ENCODE peak calls at places on chromosomes 1 and 21, in four cellular contexts. D is HCT116, G is K562, O is HepG2. Z is an unnamed sample.

GRCh38 chr1:10681296-10682113 is 114.9 kb downstream of the CASZ1 start:
- DNase-seq in D (no peak), G (no peak), O (peak; percentile 45), Z (no peak)

GRCh38 chr21:38766987-38767722 is 38.6 kb upstream of the ETS2 start:
- DNase-seq in D (no peak), G (no peak), O (peak; percentile 20), Z (no peak)

GRCh38 chr1:158391099-158391498 is 8.2 kb downstream of the OR10T2 start:
- DNase-seq in D (no peak), G (no peak), O (no peak), Z (no peak)

GRCh38 chr1:36172983-36173382 is 17.0 kb downstream of the MAP7D1 start:
- DNase-seq in D (no peak), G (no peak), O (no peak), Z (no peak)

GRCh38 chr1:115107501-115108260 is 18.4 kb upstream of the TSPAN2 start:
- DNase-seq in D (no peak), G (no peak), O (no peak), Z (no peak)

GRCh38 chr1:226186124-226187018 is at the start of gene ACBD3:
- DNase-seq in D (peak; percentile 61), G (peak; percentile 93), O (peak; percentile 85), Z (no peak)

GRCh38 chr1:37288900-37289299 is 185.5 kb upstream of the ZC3H12A start:
- DNase-seq in D (no peak), G (peak; percentile 29), O (no peak), Z (no peak)

GRCh38 chr1:4529579-4530445 is 124.6 kb upstream of the AJAP1 start:
- DNase-seq in D (no peak), G (no peak), O (no peak), Z (no peak)

GRCh38 chr1:2385606-2386280 is 5.6 kb downstream of the MORN1 start:
- DNase-seq in D (no peak), G (no peak), O (no peak), Z (no peak)

GRCh38 chr1:83791821-83792437 is 207.0 kb downstream of the TTLL7 start:
- DNase-seq in D (no peak), G (no peak), O (no peak), Z (no peak)

GRCh38 chr21:35291963-35292627 is 243.0 kb upstream of the RUNX1 start:
- DNase-seq in D (no peak), G (no peak), O (no peak), Z (no peak)

GRCh38 chr1:230399321-230400006 is 26.7 kb downstream of the PGBD5 start:
- DNase-seq in D (no peak), G (no peak), O (no peak), Z (no peak)

GRCh38 chr1:29767088-29767685 is 530.9 kb downstream of the PTPRU start:
- DNase-seq in D (no peak), G (no peak), O (no peak), Z (no peak)

GRCh38 chr1:38000529-38001453 is 4.5 kb downstream of the FHL3 start:
- DNase-seq in D (no peak), G (peak; percentile 50), O (peak; percentile 56), Z (no peak)

GRCh38 chr1:58762806-58763205 is 21.0 kb downstream of the JUN start:
- DNase-seq in D (no peak), G (no peak), O (no peak), Z (no peak)

GRCh38 chr1:58883037-58883887 is 99.4 kb upstream of the JUN start:
- DNase-seq in D (peak; percentile 85), G (peak; percentile 71), O (peak; percentile 93), Z (peak; percentile 91)

GRCh38 chr1:156436319-156437043 is 64.1 kb downstream of the MEF2D start:
- DNase-seq in D (no peak), G (no peak), O (no peak), Z (no peak)

GRCh38 chr1:10791117-10791951 is 5.1 kb downstream of the CASZ1 start:
- DNase-seq in D (no peak), G (no peak), O (no peak), Z (no peak)

GRCh38 chr1:231596337-231596791 is 30.2 kb upstream of the DISC1 start:
- DNase-seq in D (no peak), G (no peak), O (no peak), Z (no peak)
- H3K4me3 ChIP-seq in D (no peak overlapping the region), G (no peak overlapping the region), O (peak overlapping the region; percentile 12), Z (no peak overlapping the region)

GRCh38 chr1:151147685-151148084 is 1.3 kb upstream of the SEMA6C start:
- DNase-seq in D (no peak), G (no peak), O (peak; percentile 64), Z (no peak)

GRCh38 chr1:151146072-151146415 is 387 bp downstream of the SEMA6C start:
- DNase-seq in D (no peak), G (no peak), O (no peak), Z (no peak)

GRCh38 chr1:151146416-151147131 is at the start of gene SEMA6C:
- DNase-seq in D (peak; percentile 65), G (peak; percentile 93), O (peak; percentile 82), Z (no peak)

GRCh38 chr1:151145158-151146071 is 1.0 kb downstream of the SEMA6C start:
- DNase-seq in D (no peak), G (no peak), O (no peak), Z (no peak)

GRCh38 chr1:151147132-151147503 is 687 bp upstream of the SEMA6C start:
- DNase-seq in D (no peak), G (no peak), O (no peak), Z (no peak)
- TF ChIP-seq TCF7L2 in D (no peak), G (no peak), O (no peak), Z (no peak)

GRCh38 chr1:155174334-155175280 is 958 bp downstream of the TRIM46 start:
- DNase-seq in D (no peak), G (no peak), O (no peak), Z (no peak)

GRCh38 chr1:155177192-155177917 is 3.7 kb downstream of the TRIM46 start:
- DNase-seq in D (no peak), G (no peak), O (no peak), Z (no peak)

GRCh38 chr1:155175281-155175926 is 1.8 kb downstream of the TRIM46 start:
- DNase-seq in D (no peak), G (no peak), O (no peak), Z (no peak)

GRCh38 chr1:155176544-155177071 is 3.0 kb downstream of the TRIM46 start:
- DNase-seq in D (peak; percentile 50), G (peak; percentile 83), O (peak; percentile 47), Z (peak; percentile 78)

GRCh38 chr1:155175927-155176371 is 2.3 kb downstream of the TRIM46 start:
- DNase-seq in D (no peak), G (no peak), O (no peak), Z (no peak)
- H3K4me3 ChIP-seq in D (no peak overlapping the region), G (no peak overlapping the region), O (no peak overlapping the region), Z (no peak overlapping the region)

DNA sequence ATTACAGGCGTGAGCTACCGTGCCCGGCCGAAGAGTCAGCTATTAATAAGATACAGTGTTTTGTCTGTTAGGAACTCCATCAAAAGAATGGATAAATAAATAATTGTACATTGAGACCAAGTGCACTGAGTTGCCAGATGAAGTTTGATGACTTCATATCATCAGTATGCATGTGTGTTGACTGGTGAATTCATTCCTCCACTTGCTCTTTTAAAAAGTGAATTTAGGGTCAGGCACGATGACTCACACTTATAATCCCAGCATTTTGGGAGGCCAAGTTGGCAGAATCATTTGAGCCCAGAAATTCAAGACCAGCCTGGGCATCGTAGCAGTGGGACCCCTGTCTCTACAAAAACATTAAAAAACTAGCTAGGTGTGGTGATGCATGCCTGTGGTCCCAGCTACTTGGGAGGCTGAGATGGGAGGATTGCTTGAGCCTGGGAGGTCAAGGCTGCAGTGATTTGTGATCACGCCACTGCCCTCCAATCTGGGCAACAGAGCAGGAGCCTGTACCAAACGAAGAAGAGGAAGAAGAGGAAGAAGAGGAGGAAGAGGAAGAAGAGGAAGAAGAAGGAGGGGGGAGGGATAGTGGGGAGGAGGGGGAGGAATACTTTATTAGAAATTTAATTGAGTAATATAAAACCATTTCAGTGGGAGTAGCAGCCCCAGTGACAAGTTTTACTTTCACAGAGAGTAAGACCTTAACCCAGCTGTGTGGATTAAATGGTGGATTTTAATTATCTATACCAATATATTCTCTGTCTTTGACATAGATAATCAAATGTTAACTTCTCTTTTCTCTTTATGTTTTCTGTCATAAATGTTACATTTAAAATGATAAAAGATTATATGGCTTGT is 74.9 kb downstream of the CCDC18 start:
- DNase-seq in D (no peak), G (no peak), O (no peak), Z (no peak)
- TF ChIP-seq TCF7L2 in D (no peak), G (no peak), O (no peak), Z (no peak)

GRCh38 chr1:243548516-243548915 is 292.7 kb downstream of the SDCCAG8 start:
- DNase-seq in D (no peak), G (no peak), O (no peak), Z (no peak)

GRCh38 chr1:243542726-243543415 is 287.0 kb downstream of the SDCCAG8 start:
- DNase-seq in D (peak; percentile 42), G (no peak), O (no peak), Z (no peak)

GRCh38 chr1:243547906-243548305 is 292.1 kb downstream of the SDCCAG8 start:
- DNase-seq in D (no peak), G (no peak), O (no peak), Z (no peak)

GRCh38 chr1:243539636-243540035 is 283.8 kb downstream of the SDCCAG8 start:
- DNase-seq in D (no peak), G (no peak), O (no peak), Z (no peak)

GRCh38 chr1:243543501-243543900 is 287.7 kb downstream of the SDCCAG8 start:
- DNase-seq in D (no peak), G (no peak), O (no peak), Z (no peak)
- H3K4me3 ChIP-seq in D (no peak overlapping the region), G (no peak overlapping the region), O (no peak overlapping the region), Z (no peak overlapping the region)

GRCh38 chr1:42680045-42680444 is 2.2 kb upstream of the YBX1 start:
- DNase-seq in D (no peak), G (no peak), O (no peak), Z (no peak)
- TF ChIP-seq TCF7L2 in D (no peak), G (no peak), O (no peak), Z (no peak)

GRCh38 chr1:39670689-39671088 is 1.2 kb downstream of the NT5C1A start:
- DNase-seq in D (no peak), G (no peak), O (no peak), Z (no peak)

GRCh38 chr1:39671793-39672550 is at the start of gene NT5C1A:
- DNase-seq in D (no peak), G (peak; percentile 43), O (no peak), Z (no peak)

GRCh38 chr1:39671433-39671792 is 494 bp downstream of the NT5C1A start:
- DNase-seq in D (no peak), G (no peak), O (no peak), Z (no peak)

GRCh38 chr1:39673215-39673614 is 1.3 kb upstream of the NT5C1A start:
- DNase-seq in D (no peak), G (no peak), O (no peak), Z (no peak)

GRCh38 chr1:39672551-39672947 is 642 bp upstream of the NT5C1A start:
- DNase-seq in D (no peak), G (peak; percentile 77), O (no peak), Z (no peak)
- H3K4me3 ChIP-seq in D (no peak overlapping the region), G (no peak overlapping the region), O (no peak overlapping the region), Z (no peak overlapping the region)